ENCODE peak calls at places on chromosome 10, in four cellular contexts. R is Caki2, P is AG08395, B is cortex of kidney. O is an unnamed sample.

GRCh38 chr10:85643839-85644525 is 722.6 kb downstream of the GRID1 start:
- DNase-seq in R (peak), P (no peak), B (no peak), O (peak)

GRCh38 chr10:70807566-70807965 is 8.2 kb upstream of the SGPL1 start:
- DNase-seq in P (no peak), B (no peak), R (no peak), O (no peak)

GRCh38 chr10:32372000-32372875 is 25.3 kb upstream of the EPC1 start:
- DNase-seq in R (no peak), P (no peak), B (no peak), O (no peak)

GRCh38 chr10:124603376-124604213 is 140.6 kb downstream of the FAM53B start:
- DNase-seq in P (no peak), B (no peak), R (no peak), O (no peak)

GRCh38 chr10:77925795-77926565 is 575 bp downstream of the DLG5 start:
- DNase-seq in R (peak), B (no peak), P (no peak), O (peak)

GRCh38 chr10:24891823-24892222 is 60.6 kb downstream of the PRTFDC1 start:
- DNase-seq in R (peak), B (no peak), P (no peak), O (peak)

GRCh38 chr10:29344073-29344820 is 55.4 kb downstream of the LYZL1 start:
- DNase-seq in B (no peak), R (no peak), P (no peak), O (no peak)

GRCh38 chr10:89171996-89172395 is 35.1 kb downstream of the CH25H start:
- DNase-seq in P (peak), B (no peak), R (no peak), O (no peak)

O was measured in LoVo.